ENCODE peak calls at places on chromosomes 7 and 10, in five cellular contexts. One of them, this sample, is unnamed.
A peak's percentile ranks its signal among the peaks of the same experiment; 100 is the strongest.

GRCh38 chr10:71075759-71076472 is 136.5 kb upstream of the UNC5B start:
- DNase-seq in NB4: no peak
- DNase-seq in heart right ventricle: no peak
- DNase-seq in OCI-LY7: no peak
- DNase-seq in fibroblast of mammary gland: no peak
- DNase-seq in this sample: no peak

GRCh38 chr7:16598015-16598414 is 47.5 kb downstream of the ANKMY2 start:
- DNase-seq in NB4: no peak
- DNase-seq in heart right ventricle: no peak
- DNase-seq in OCI-LY7: no peak
- DNase-seq in fibroblast of mammary gland: no peak
- DNase-seq in this sample: no peak

GRCh38 chr10:71589617-71590551 is 129.7 kb downstream of the C10orf105 start:
- DNase-seq in NB4: peak; percentile 42
- DNase-seq in heart right ventricle: no peak
- DNase-seq in OCI-LY7: no peak
- DNase-seq in fibroblast of mammary gland: no peak
- DNase-seq in this sample: no peak

GRCh38 chr7:159120540-159120919 is 24.1 kb downstream of the VIPR2 start:
- DNase-seq in NB4: no peak
- DNase-seq in heart right ventricle: no peak
- DNase-seq in OCI-LY7: no peak
- DNase-seq in fibroblast of mammary gland: no peak
- DNase-seq in this sample: no peak

GRCh38 chr10:78700413-78700812 is 368.4 kb upstream of the ZMIZ1 start:
- DNase-seq in NB4: peak; percentile 23
- DNase-seq in heart right ventricle: peak; percentile 21
- DNase-seq in OCI-LY7: no peak
- DNase-seq in fibroblast of mammary gland: peak; percentile 31
- DNase-seq in this sample: no peak

GRCh38 chr7:142795339-142795863 is 24.6 kb downstream of the PRSS2 start:
- DNase-seq in NB4: no peak
- DNase-seq in heart right ventricle: no peak
- DNase-seq in OCI-LY7: peak; percentile 77
- DNase-seq in fibroblast of mammary gland: no peak
- DNase-seq in this sample: no peak

GRCh38 chr7:9192969-9193368 is 759.6 kb downstream of the NXPH1 start:
- DNase-seq in NB4: no peak
- DNase-seq in heart right ventricle: no peak
- DNase-seq in OCI-LY7: no peak
- DNase-seq in fibroblast of mammary gland: no peak
- DNase-seq in this sample: no peak

GRCh38 chr10:115827180-115827579 is 445.8 kb downstream of the GFRA1 start:
- DNase-seq in NB4: no peak
- DNase-seq in heart right ventricle: no peak
- DNase-seq in OCI-LY7: no peak
- DNase-seq in fibroblast of mammary gland: peak; percentile 59
- DNase-seq in this sample: no peak

GRCh38 chr10:97738616-97739015 is 1.7 kb downstream of the ZFYVE27 start:
- DNase-seq in NB4: no peak
- DNase-seq in heart right ventricle: no peak
- DNase-seq in OCI-LY7: no peak
- DNase-seq in fibroblast of mammary gland: no peak
- DNase-seq in this sample: no peak

GRCh38 chr7:132511921-132512320 is 64.3 kb downstream of the PLXNA4 start:
- DNase-seq in NB4: no peak
- DNase-seq in heart right ventricle: no peak
- DNase-seq in OCI-LY7: no peak
- DNase-seq in fibroblast of mammary gland: no peak
- DNase-seq in this sample: no peak

GRCh38 chr7:22442187-22442886 is 57.7 kb downstream of the STEAP1B start:
- DNase-seq in NB4: no peak
- DNase-seq in heart right ventricle: no peak
- DNase-seq in OCI-LY7: no peak
- DNase-seq in fibroblast of mammary gland: no peak
- DNase-seq in this sample: no peak
- TF ChIP-seq CTCF in NB4: no peak
- TF ChIP-seq CTCF in heart right ventricle: no peak
- TF ChIP-seq CTCF in OCI-LY7: no peak
- TF ChIP-seq CTCF in fibroblast of mammary gland: no peak
- TF ChIP-seq CTCF in this sample: no peak

GRCh38 chr7:151877911-151878835 is 1.3 kb upstream of the PRKAG2 start:
- DNase-seq in NB4: no peak
- DNase-seq in heart right ventricle: no peak
- DNase-seq in OCI-LY7: no peak
- DNase-seq in fibroblast of mammary gland: no peak
- DNase-seq in this sample: no peak
- H3K4me3 ChIP-seq in NB4: no peak overlapping the region
- H3K4me3 ChIP-seq in heart right ventricle: peak overlapping the region; percentile 95
- H3K4me3 ChIP-seq in OCI-LY7: no peak overlapping the region
- H3K4me3 ChIP-seq in fibroblast of mammary gland: no peak overlapping the region
- H3K4me3 ChIP-seq in this sample: no peak overlapping the region

GRCh38 chr7:32034052-32034451 is 36.2 kb downstream of the PDE1C start:
- DNase-seq in NB4: no peak
- DNase-seq in heart right ventricle: no peak
- DNase-seq in OCI-LY7: no peak
- DNase-seq in fibroblast of mammary gland: no peak
- DNase-seq in this sample: no peak
- TF ChIP-seq CTCF in NB4: no peak
- TF ChIP-seq CTCF in heart right ventricle: no peak
- TF ChIP-seq CTCF in OCI-LY7: no peak
- TF ChIP-seq CTCF in fibroblast of mammary gland: no peak
- TF ChIP-seq CTCF in this sample: no peak

DNA sequence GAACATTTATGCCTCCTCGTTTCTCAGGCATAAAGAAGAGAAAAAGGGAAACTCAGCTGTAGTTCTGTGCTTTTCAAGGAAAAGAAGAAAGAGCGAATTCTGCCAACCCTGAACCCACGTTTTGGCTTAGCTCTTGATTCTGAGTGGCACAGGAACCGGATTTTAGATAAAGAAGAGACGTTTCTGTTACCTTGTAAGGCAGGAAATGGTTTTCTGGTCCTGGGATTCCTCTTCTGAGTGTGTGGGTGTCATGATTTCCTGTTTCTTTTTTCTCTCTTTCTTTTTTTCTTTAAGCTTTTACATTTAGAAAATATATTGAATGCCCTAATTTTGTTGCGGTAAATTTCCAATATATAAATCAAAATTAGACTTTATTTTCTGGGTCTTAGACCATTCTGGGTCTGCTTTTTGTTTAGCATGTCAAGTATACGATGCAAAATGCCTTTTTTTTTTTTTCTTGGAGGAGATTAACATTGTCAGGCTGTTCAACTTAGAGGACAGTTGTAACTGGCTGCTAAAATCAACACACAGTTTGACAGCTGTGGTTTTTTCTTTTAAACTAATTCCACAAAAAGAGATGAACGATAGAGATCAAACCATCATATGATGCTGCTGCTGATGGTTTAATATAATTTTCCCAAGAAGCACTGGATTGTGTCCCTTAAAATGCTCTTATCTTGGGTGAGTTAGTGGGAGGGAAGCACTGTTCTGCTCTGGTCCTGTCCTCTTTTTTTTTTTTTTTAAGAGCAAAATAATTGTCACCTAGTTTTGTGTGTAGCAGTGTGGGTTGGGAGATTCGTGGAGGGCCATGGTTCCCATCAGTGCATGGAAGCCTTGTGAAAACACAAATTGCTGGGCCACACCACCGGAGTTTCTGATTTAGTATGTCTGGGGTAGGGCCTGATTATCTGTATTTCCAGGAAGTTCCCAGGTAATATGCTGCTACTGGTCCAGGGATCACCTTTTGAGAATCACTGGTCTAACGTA is 190.9 kb downstream of the GATA3 start:
- DNase-seq in NB4: no peak
- DNase-seq in heart right ventricle: no peak
- DNase-seq in OCI-LY7: no peak
- DNase-seq in fibroblast of mammary gland: no peak
- DNase-seq in this sample: peak; percentile 4
- H3K4me3 ChIP-seq in NB4: no peak overlapping the region
- H3K4me3 ChIP-seq in heart right ventricle: no peak overlapping the region
- H3K4me3 ChIP-seq in OCI-LY7: no peak overlapping the region
- H3K4me3 ChIP-seq in fibroblast of mammary gland: no peak overlapping the region
- H3K4me3 ChIP-seq in this sample: no peak overlapping the region

GRCh38 chr7:3162286-3162685 is 118.6 kb upstream of the CARD11 start:
- DNase-seq in NB4: peak; percentile 72
- DNase-seq in heart right ventricle: no peak
- DNase-seq in OCI-LY7: peak; percentile 34
- DNase-seq in fibroblast of mammary gland: peak; percentile 33
- DNase-seq in this sample: peak; percentile 14
- TF ChIP-seq CTCF in NB4: peak; percentile 59
- TF ChIP-seq CTCF in heart right ventricle: peak; percentile 27
- TF ChIP-seq CTCF in OCI-LY7: peak; percentile 47
- TF ChIP-seq CTCF in fibroblast of mammary gland: peak; percentile 51
- TF ChIP-seq CTCF in this sample: no peak

GRCh38 chr10:109977382-109977806 is 30.4 kb upstream of the ADD3 start:
- DNase-seq in NB4: no peak
- DNase-seq in heart right ventricle: no peak
- DNase-seq in OCI-LY7: no peak
- DNase-seq in fibroblast of mammary gland: no peak
- DNase-seq in this sample: no peak
- H3K4me3 ChIP-seq in NB4: no peak overlapping the region
- H3K4me3 ChIP-seq in heart right ventricle: no peak overlapping the region
- H3K4me3 ChIP-seq in OCI-LY7: no peak overlapping the region
- H3K4me3 ChIP-seq in fibroblast of mammary gland: no peak overlapping the region
- H3K4me3 ChIP-seq in this sample: no peak overlapping the region

GRCh38 chr7:112450807-112451661 is 774 bp downstream of the IFRD1 start:
- DNase-seq in NB4: peak; percentile 98
- DNase-seq in heart right ventricle: peak; percentile 91
- DNase-seq in OCI-LY7: peak; percentile 96
- DNase-seq in fibroblast of mammary gland: peak; percentile 97
- DNase-seq in this sample: peak; percentile 96
- TF ChIP-seq CTCF in NB4: no peak
- TF ChIP-seq CTCF in heart right ventricle: no peak
- TF ChIP-seq CTCF in OCI-LY7: no peak
- TF ChIP-seq CTCF in fibroblast of mammary gland: no peak
- TF ChIP-seq CTCF in this sample: no peak

GRCh38 chr10:51367120-51367519 is 292.8 kb downstream of the PRKG1 start:
- DNase-seq in NB4: no peak
- DNase-seq in heart right ventricle: no peak
- DNase-seq in OCI-LY7: no peak
- DNase-seq in fibroblast of mammary gland: no peak
- DNase-seq in this sample: no peak
- H3K4me3 ChIP-seq in NB4: no peak overlapping the region
- H3K4me3 ChIP-seq in heart right ventricle: no peak overlapping the region
- H3K4me3 ChIP-seq in OCI-LY7: no peak overlapping the region
- H3K4me3 ChIP-seq in fibroblast of mammary gland: no peak overlapping the region
- H3K4me3 ChIP-seq in this sample: no peak overlapping the region

This sample was measured in GM12865.